ENCODE peak calls at places on chromosome 12, in eight cellular contexts. One of them, this sample, is unnamed.

GRCh38 chr12:115763376-115763775 is 514.1 kb downstream of the MED13L start:
- DNase-seq in NCI-H1092: no peak
- DNase-seq in neural crest cell: no peak
- DNase-seq in Caco-2: no peak
- DNase-seq in T-helper 2 cell: no peak
- DNase-seq in activated CD4-positive, CD25-positive, alpha-beta regulatory T cell: no peak
- DNase-seq in HCEC 1CT: no peak
- DNase-seq in stimulated activated CD4-positive, alpha-beta T cell treated with anti-CD3 and anti-CD28 coated beads, Interleukin-15, amount 100 ng/mL, for 1 hour: no peak
- DNase-seq in this sample: peak; percentile 12

GRCh38 chr12:2691340-2692111 is 103.2 kb upstream of the FKBP4 start:
- DNase-seq in NCI-H1092: peak; percentile 54
- DNase-seq in neural crest cell: peak; percentile 33
- DNase-seq in Caco-2: peak; percentile 28
- DNase-seq in T-helper 2 cell: peak; percentile 70
- DNase-seq in activated CD4-positive, CD25-positive, alpha-beta regulatory T cell: peak; percentile 28
- DNase-seq in HCEC 1CT: no peak
- DNase-seq in stimulated activated CD4-positive, alpha-beta T cell treated with anti-CD3 and anti-CD28 coated beads, Interleukin-15, amount 100 ng/mL, for 1 hour: peak; percentile 30
- DNase-seq in this sample: peak; percentile 29

GRCh38 chr12:70242695-70243509 is at the start of gene CNOT2:
- DNase-seq in NCI-H1092: peak; percentile 65
- DNase-seq in neural crest cell: peak; percentile 91
- DNase-seq in Caco-2: peak; percentile 93
- DNase-seq in T-helper 2 cell: peak; percentile 85
- DNase-seq in activated CD4-positive, CD25-positive, alpha-beta regulatory T cell: peak; percentile 81
- DNase-seq in HCEC 1CT: peak; percentile 90
- DNase-seq in stimulated activated CD4-positive, alpha-beta T cell treated with anti-CD3 and anti-CD28 coated beads, Interleukin-15, amount 100 ng/mL, for 1 hour: peak; percentile 85
- DNase-seq in this sample: peak; percentile 88

GRCh38 chr12:110726018-110726417 is 16.7 kb downstream of the PPP1CC start:
- DNase-seq in NCI-H1092: no peak
- DNase-seq in neural crest cell: no peak
- DNase-seq in Caco-2: no peak
- DNase-seq in T-helper 2 cell: no peak
- DNase-seq in activated CD4-positive, CD25-positive, alpha-beta regulatory T cell: no peak
- DNase-seq in HCEC 1CT: no peak
- DNase-seq in stimulated activated CD4-positive, alpha-beta T cell treated with anti-CD3 and anti-CD28 coated beads, Interleukin-15, amount 100 ng/mL, for 1 hour: no peak
- DNase-seq in this sample: no peak

GRCh38 chr12:47079365-47079893 is at the start of gene PCED1B:
- DNase-seq in NCI-H1092: peak; percentile 66
- DNase-seq in neural crest cell: peak; percentile 43
- DNase-seq in Caco-2: peak; percentile 78
- DNase-seq in T-helper 2 cell: peak; percentile 58
- DNase-seq in activated CD4-positive, CD25-positive, alpha-beta regulatory T cell: peak; percentile 24
- DNase-seq in HCEC 1CT: peak; percentile 78
- DNase-seq in stimulated activated CD4-positive, alpha-beta T cell treated with anti-CD3 and anti-CD28 coated beads, Interleukin-15, amount 100 ng/mL, for 1 hour: peak; percentile 56
- DNase-seq in this sample: peak; percentile 83

GRCh38 chr12:46265102-46265501 is 3.7 kb downstream of the SLC38A1 start:
- DNase-seq in NCI-H1092: no peak
- DNase-seq in neural crest cell: no peak
- DNase-seq in Caco-2: no peak
- DNase-seq in T-helper 2 cell: no peak
- DNase-seq in activated CD4-positive, CD25-positive, alpha-beta regulatory T cell: no peak
- DNase-seq in HCEC 1CT: no peak
- DNase-seq in stimulated activated CD4-positive, alpha-beta T cell treated with anti-CD3 and anti-CD28 coated beads, Interleukin-15, amount 100 ng/mL, for 1 hour: no peak
- DNase-seq in this sample: no peak

GRCh38 chr12:45974171-45974719 is 16.1 kb downstream of the SCAF11 start:
- DNase-seq in NCI-H1092: no peak
- DNase-seq in neural crest cell: no peak
- DNase-seq in Caco-2: peak; percentile 73
- DNase-seq in T-helper 2 cell: no peak
- DNase-seq in activated CD4-positive, CD25-positive, alpha-beta regulatory T cell: no peak
- DNase-seq in HCEC 1CT: no peak
- DNase-seq in stimulated activated CD4-positive, alpha-beta T cell treated with anti-CD3 and anti-CD28 coated beads, Interleukin-15, amount 100 ng/mL, for 1 hour: no peak
- DNase-seq in this sample: no peak

GRCh38 chr12:98772818-98773217 is 127.7 kb downstream of the APAF1 start:
- DNase-seq in NCI-H1092: no peak
- DNase-seq in neural crest cell: no peak
- DNase-seq in Caco-2: no peak
- DNase-seq in T-helper 2 cell: no peak
- DNase-seq in activated CD4-positive, CD25-positive, alpha-beta regulatory T cell: no peak
- DNase-seq in HCEC 1CT: no peak
- DNase-seq in stimulated activated CD4-positive, alpha-beta T cell treated with anti-CD3 and anti-CD28 coated beads, Interleukin-15, amount 100 ng/mL, for 1 hour: no peak
- DNase-seq in this sample: no peak

GRCh38 chr12:116384629-116385485 is 107.4 kb upstream of the MED13L start:
- DNase-seq in NCI-H1092: no peak
- DNase-seq in neural crest cell: no peak
- DNase-seq in Caco-2: peak; percentile 84
- DNase-seq in T-helper 2 cell: no peak
- DNase-seq in activated CD4-positive, CD25-positive, alpha-beta regulatory T cell: no peak
- DNase-seq in HCEC 1CT: peak; percentile 46
- DNase-seq in stimulated activated CD4-positive, alpha-beta T cell treated with anti-CD3 and anti-CD28 coated beads, Interleukin-15, amount 100 ng/mL, for 1 hour: no peak
- DNase-seq in this sample: no peak

GRCh38 chr12:29270001-29270400 is 111.0 kb downstream of the ERGIC2 start:
- DNase-seq in NCI-H1092: no peak
- DNase-seq in neural crest cell: no peak
- DNase-seq in Caco-2: no peak
- DNase-seq in T-helper 2 cell: no peak
- DNase-seq in activated CD4-positive, CD25-positive, alpha-beta regulatory T cell: no peak
- DNase-seq in HCEC 1CT: no peak
- DNase-seq in stimulated activated CD4-positive, alpha-beta T cell treated with anti-CD3 and anti-CD28 coated beads, Interleukin-15, amount 100 ng/mL, for 1 hour: no peak
- DNase-seq in this sample: no peak

GRCh38 chr12:92953747-92954146 is 24.7 kb upstream of the EEA1 start:
- DNase-seq in NCI-H1092: no peak
- DNase-seq in neural crest cell: no peak
- DNase-seq in Caco-2: no peak
- DNase-seq in T-helper 2 cell: no peak
- DNase-seq in activated CD4-positive, CD25-positive, alpha-beta regulatory T cell: no peak
- DNase-seq in HCEC 1CT: no peak
- DNase-seq in stimulated activated CD4-positive, alpha-beta T cell treated with anti-CD3 and anti-CD28 coated beads, Interleukin-15, amount 100 ng/mL, for 1 hour: no peak
- DNase-seq in this sample: no peak

GRCh38 chr12:133129368-133130037 is 571 bp downstream of the ZNF891 start:
- DNase-seq in NCI-H1092: no peak
- DNase-seq in neural crest cell: no peak
- DNase-seq in Caco-2: no peak
- DNase-seq in T-helper 2 cell: no peak
- DNase-seq in activated CD4-positive, CD25-positive, alpha-beta regulatory T cell: no peak
- DNase-seq in HCEC 1CT: peak; percentile 29
- DNase-seq in stimulated activated CD4-positive, alpha-beta T cell treated with anti-CD3 and anti-CD28 coated beads, Interleukin-15, amount 100 ng/mL, for 1 hour: no peak
- DNase-seq in this sample: no peak

GRCh38 chr12:108850854-108851573 is 6.4 kb downstream of the SSH1 start:
- DNase-seq in NCI-H1092: no peak
- DNase-seq in neural crest cell: no peak
- DNase-seq in Caco-2: no peak
- DNase-seq in T-helper 2 cell: no peak
- DNase-seq in activated CD4-positive, CD25-positive, alpha-beta regulatory T cell: no peak
- DNase-seq in HCEC 1CT: peak; percentile 94
- DNase-seq in stimulated activated CD4-positive, alpha-beta T cell treated with anti-CD3 and anti-CD28 coated beads, Interleukin-15, amount 100 ng/mL, for 1 hour: no peak
- DNase-seq in this sample: peak; percentile 67

GRCh38 chr12:591571-592505 is 71.4 kb downstream of the NINJ2 start:
- DNase-seq in NCI-H1092: no peak
- DNase-seq in neural crest cell: no peak
- DNase-seq in Caco-2: peak; percentile 40
- DNase-seq in T-helper 2 cell: no peak
- DNase-seq in activated CD4-positive, CD25-positive, alpha-beta regulatory T cell: no peak
- DNase-seq in HCEC 1CT: no peak
- DNase-seq in stimulated activated CD4-positive, alpha-beta T cell treated with anti-CD3 and anti-CD28 coated beads, Interleukin-15, amount 100 ng/mL, for 1 hour: no peak
- DNase-seq in this sample: peak; percentile 92

GRCh38 chr12:91492648-91493047 is 310.0 kb upstream of the DCN start:
- DNase-seq in NCI-H1092: no peak
- DNase-seq in neural crest cell: no peak
- DNase-seq in Caco-2: no peak
- DNase-seq in T-helper 2 cell: no peak
- DNase-seq in activated CD4-positive, CD25-positive, alpha-beta regulatory T cell: no peak
- DNase-seq in HCEC 1CT: no peak
- DNase-seq in stimulated activated CD4-positive, alpha-beta T cell treated with anti-CD3 and anti-CD28 coated beads, Interleukin-15, amount 100 ng/mL, for 1 hour: no peak
- DNase-seq in this sample: no peak

GRCh38 chr12:105878964-105879363 is 259.8 kb downstream of the NUAK1 start:
- DNase-seq in NCI-H1092: no peak
- DNase-seq in neural crest cell: no peak
- DNase-seq in Caco-2: no peak
- DNase-seq in T-helper 2 cell: no peak
- DNase-seq in activated CD4-positive, CD25-positive, alpha-beta regulatory T cell: no peak
- DNase-seq in HCEC 1CT: no peak
- DNase-seq in stimulated activated CD4-positive, alpha-beta T cell treated with anti-CD3 and anti-CD28 coated beads, Interleukin-15, amount 100 ng/mL, for 1 hour: no peak
- DNase-seq in this sample: no peak

GRCh38 chr12:72277415-72277814 is 5.2 kb downstream of the TRHDE start:
- DNase-seq in NCI-H1092: no peak
- DNase-seq in neural crest cell: no peak
- DNase-seq in Caco-2: no peak
- DNase-seq in T-helper 2 cell: no peak
- DNase-seq in activated CD4-positive, CD25-positive, alpha-beta regulatory T cell: no peak
- DNase-seq in HCEC 1CT: no peak
- DNase-seq in stimulated activated CD4-positive, alpha-beta T cell treated with anti-CD3 and anti-CD28 coated beads, Interleukin-15, amount 100 ng/mL, for 1 hour: no peak
- DNase-seq in this sample: peak; percentile 45

GRCh38 chr12:12305568-12306300 is 38.9 kb upstream of the LRP6 start:
- DNase-seq in NCI-H1092: no peak
- DNase-seq in neural crest cell: no peak
- DNase-seq in Caco-2: no peak
- DNase-seq in T-helper 2 cell: no peak
- DNase-seq in activated CD4-positive, CD25-positive, alpha-beta regulatory T cell: no peak
- DNase-seq in HCEC 1CT: no peak
- DNase-seq in stimulated activated CD4-positive, alpha-beta T cell treated with anti-CD3 and anti-CD28 coated beads, Interleukin-15, amount 100 ng/mL, for 1 hour: no peak
- DNase-seq in this sample: no peak

GRCh38 chr12:81461163-81461562 is 298.0 kb downstream of the PPFIA2 start:
- DNase-seq in NCI-H1092: no peak
- DNase-seq in neural crest cell: no peak
- DNase-seq in Caco-2: no peak
- DNase-seq in T-helper 2 cell: no peak
- DNase-seq in activated CD4-positive, CD25-positive, alpha-beta regulatory T cell: no peak
- DNase-seq in HCEC 1CT: no peak
- DNase-seq in stimulated activated CD4-positive, alpha-beta T cell treated with anti-CD3 and anti-CD28 coated beads, Interleukin-15, amount 100 ng/mL, for 1 hour: no peak
- DNase-seq in this sample: no peak

GRCh38 chr12:106256524-106256923 is 8.7 kb upstream of the CKAP4 start:
- DNase-seq in NCI-H1092: no peak
- DNase-seq in neural crest cell: no peak
- DNase-seq in Caco-2: no peak
- DNase-seq in T-helper 2 cell: no peak
- DNase-seq in activated CD4-positive, CD25-positive, alpha-beta regulatory T cell: no peak
- DNase-seq in HCEC 1CT: no peak
- DNase-seq in stimulated activated CD4-positive, alpha-beta T cell treated with anti-CD3 and anti-CD28 coated beads, Interleukin-15, amount 100 ng/mL, for 1 hour: no peak
- DNase-seq in this sample: no peak

GRCh38 chr12:113853491-113853890 is 112.6 kb downstream of the RBM19 start:
- DNase-seq in NCI-H1092: no peak
- DNase-seq in neural crest cell: no peak
- DNase-seq in Caco-2: no peak
- DNase-seq in T-helper 2 cell: no peak
- DNase-seq in activated CD4-positive, CD25-positive, alpha-beta regulatory T cell: no peak
- DNase-seq in HCEC 1CT: no peak
- DNase-seq in stimulated activated CD4-positive, alpha-beta T cell treated with anti-CD3 and anti-CD28 coated beads, Interleukin-15, amount 100 ng/mL, for 1 hour: no peak
- DNase-seq in this sample: no peak

GRCh38 chr12:119994892-119995658 is 6.0 kb downstream of the BICDL1 start:
- DNase-seq in NCI-H1092: no peak
- DNase-seq in neural crest cell: no peak
- DNase-seq in Caco-2: no peak
- DNase-seq in T-helper 2 cell: no peak
- DNase-seq in activated CD4-positive, CD25-positive, alpha-beta regulatory T cell: no peak
- DNase-seq in HCEC 1CT: no peak
- DNase-seq in stimulated activated CD4-positive, alpha-beta T cell treated with anti-CD3 and anti-CD28 coated beads, Interleukin-15, amount 100 ng/mL, for 1 hour: no peak
- DNase-seq in this sample: no peak

GRCh38 chr12:107079172-107080011 is 14.0 kb downstream of the CRY1 start:
- DNase-seq in NCI-H1092: no peak
- DNase-seq in neural crest cell: no peak
- DNase-seq in Caco-2: no peak
- DNase-seq in T-helper 2 cell: peak; percentile 3
- DNase-seq in activated CD4-positive, CD25-positive, alpha-beta regulatory T cell: no peak
- DNase-seq in HCEC 1CT: peak; percentile 44
- DNase-seq in stimulated activated CD4-positive, alpha-beta T cell treated with anti-CD3 and anti-CD28 coated beads, Interleukin-15, amount 100 ng/mL, for 1 hour: no peak
- DNase-seq in this sample: no peak

GRCh38 chr12:34402228-34402898 is 380.1 kb downstream of the ALG10 start:
- DNase-seq in NCI-H1092: no peak
- DNase-seq in neural crest cell: no peak
- DNase-seq in Caco-2: peak; percentile 22
- DNase-seq in T-helper 2 cell: no peak
- DNase-seq in activated CD4-positive, CD25-positive, alpha-beta regulatory T cell: no peak
- DNase-seq in HCEC 1CT: no peak
- DNase-seq in stimulated activated CD4-positive, alpha-beta T cell treated with anti-CD3 and anti-CD28 coated beads, Interleukin-15, amount 100 ng/mL, for 1 hour: no peak
- DNase-seq in this sample: peak; percentile 1

GRCh38 chr12:110269622-110270124 is 11.4 kb upstream of the ATP2A2 start:
- DNase-seq in NCI-H1092: no peak
- DNase-seq in neural crest cell: no peak
- DNase-seq in Caco-2: peak; percentile 71
- DNase-seq in T-helper 2 cell: no peak
- DNase-seq in activated CD4-positive, CD25-positive, alpha-beta regulatory T cell: no peak
- DNase-seq in HCEC 1CT: peak; percentile 88
- DNase-seq in stimulated activated CD4-positive, alpha-beta T cell treated with anti-CD3 and anti-CD28 coated beads, Interleukin-15, amount 100 ng/mL, for 1 hour: no peak
- DNase-seq in this sample: no peak

GRCh38 chr12:130413909-130414308 is 76.2 kb downstream of the PIWIL1 start:
- DNase-seq in NCI-H1092: no peak
- DNase-seq in neural crest cell: no peak
- DNase-seq in Caco-2: no peak
- DNase-seq in T-helper 2 cell: no peak
- DNase-seq in activated CD4-positive, CD25-positive, alpha-beta regulatory T cell: no peak
- DNase-seq in HCEC 1CT: no peak
- DNase-seq in stimulated activated CD4-positive, alpha-beta T cell treated with anti-CD3 and anti-CD28 coated beads, Interleukin-15, amount 100 ng/mL, for 1 hour: no peak
- DNase-seq in this sample: no peak

GRCh38 chr12:30166416-30166815 is 382.7 kb upstream of the TMTC1 start:
- DNase-seq in NCI-H1092: no peak
- DNase-seq in neural crest cell: no peak
- DNase-seq in Caco-2: no peak
- DNase-seq in T-helper 2 cell: no peak
- DNase-seq in activated CD4-positive, CD25-positive, alpha-beta regulatory T cell: no peak
- DNase-seq in HCEC 1CT: peak; percentile 6
- DNase-seq in stimulated activated CD4-positive, alpha-beta T cell treated with anti-CD3 and anti-CD28 coated beads, Interleukin-15, amount 100 ng/mL, for 1 hour: no peak
- DNase-seq in this sample: no peak

GRCh38 chr12:6241495-6241894 is 41.3 kb downstream of the CD9 start:
- DNase-seq in NCI-H1092: no peak
- DNase-seq in neural crest cell: no peak
- DNase-seq in Caco-2: no peak
- DNase-seq in T-helper 2 cell: no peak
- DNase-seq in activated CD4-positive, CD25-positive, alpha-beta regulatory T cell: no peak
- DNase-seq in HCEC 1CT: no peak
- DNase-seq in stimulated activated CD4-positive, alpha-beta T cell treated with anti-CD3 and anti-CD28 coated beads, Interleukin-15, amount 100 ng/mL, for 1 hour: no peak
- DNase-seq in this sample: peak; percentile 83

GRCh38 chr12:11860026-11860425 is 210.6 kb downstream of the ETV6 start:
- DNase-seq in NCI-H1092: no peak
- DNase-seq in neural crest cell: no peak
- DNase-seq in Caco-2: no peak
- DNase-seq in T-helper 2 cell: no peak
- DNase-seq in activated CD4-positive, CD25-positive, alpha-beta regulatory T cell: no peak
- DNase-seq in HCEC 1CT: no peak
- DNase-seq in stimulated activated CD4-positive, alpha-beta T cell treated with anti-CD3 and anti-CD28 coated beads, Interleukin-15, amount 100 ng/mL, for 1 hour: no peak
- DNase-seq in this sample: no peak

GRCh38 chr12:68387338-68387737 is 55.2 kb upstream of the MDM1 start:
- DNase-seq in NCI-H1092: no peak
- DNase-seq in neural crest cell: no peak
- DNase-seq in Caco-2: no peak
- DNase-seq in T-helper 2 cell: no peak
- DNase-seq in activated CD4-positive, CD25-positive, alpha-beta regulatory T cell: no peak
- DNase-seq in HCEC 1CT: no peak
- DNase-seq in stimulated activated CD4-positive, alpha-beta T cell treated with anti-CD3 and anti-CD28 coated beads, Interleukin-15, amount 100 ng/mL, for 1 hour: no peak
- DNase-seq in this sample: no peak

GRCh38 chr12:80858356-80858755 is 79.4 kb downstream of the LIN7A start:
- DNase-seq in NCI-H1092: no peak
- DNase-seq in neural crest cell: no peak
- DNase-seq in Caco-2: no peak
- DNase-seq in T-helper 2 cell: no peak
- DNase-seq in activated CD4-positive, CD25-positive, alpha-beta regulatory T cell: no peak
- DNase-seq in HCEC 1CT: peak; percentile 7
- DNase-seq in stimulated activated CD4-positive, alpha-beta T cell treated with anti-CD3 and anti-CD28 coated beads, Interleukin-15, amount 100 ng/mL, for 1 hour: no peak
- DNase-seq in this sample: no peak

GRCh38 chr12:124898200-124898950 is 16.1 kb downstream of the UBC start:
- DNase-seq in NCI-H1092: peak; percentile 51
- DNase-seq in neural crest cell: no peak
- DNase-seq in Caco-2: peak; percentile 56
- DNase-seq in T-helper 2 cell: peak; percentile 51
- DNase-seq in activated CD4-positive, CD25-positive, alpha-beta regulatory T cell: peak; percentile 49
- DNase-seq in HCEC 1CT: peak; percentile 55
- DNase-seq in stimulated activated CD4-positive, alpha-beta T cell treated with anti-CD3 and anti-CD28 coated beads, Interleukin-15, amount 100 ng/mL, for 1 hour: peak; percentile 35
- DNase-seq in this sample: peak; percentile 49

GRCh38 chr12:7934560-7935463 is 1.2 kb downstream of the SLC2A3 start:
- DNase-seq in NCI-H1092: no peak
- DNase-seq in neural crest cell: no peak
- DNase-seq in Caco-2: no peak
- DNase-seq in T-helper 2 cell: no peak
- DNase-seq in activated CD4-positive, CD25-positive, alpha-beta regulatory T cell: no peak
- DNase-seq in HCEC 1CT: no peak
- DNase-seq in stimulated activated CD4-positive, alpha-beta T cell treated with anti-CD3 and anti-CD28 coated beads, Interleukin-15, amount 100 ng/mL, for 1 hour: no peak
- DNase-seq in this sample: no peak

GRCh38 chr12:50024804-50025186 is 499 bp downstream of the RACGAP1 start:
- DNase-seq in NCI-H1092: no peak
- DNase-seq in neural crest cell: no peak
- DNase-seq in Caco-2: no peak
- DNase-seq in T-helper 2 cell: no peak
- DNase-seq in activated CD4-positive, CD25-positive, alpha-beta regulatory T cell: no peak
- DNase-seq in HCEC 1CT: no peak
- DNase-seq in stimulated activated CD4-positive, alpha-beta T cell treated with anti-CD3 and anti-CD28 coated beads, Interleukin-15, amount 100 ng/mL, for 1 hour: no peak
- DNase-seq in this sample: no peak